ENCODE peak calls at places on chromosomes 1 and 21, in five cellular contexts. H is heart right ventricle, D is Panc1, J is uterus, Y is tibial nerve. I is an unnamed sample.

GRCh38 chr1:198932351-198932991 is 293.6 kb downstream of the PTPRC start:
- DNase-seq in H (no peak), D (no peak), J (no peak), Y (no peak), I (no peak)

GRCh38 chr1:156927215-156928042 is 7.0 kb downstream of the LRRC71 start:
- DNase-seq in J (peak; percentile 68), D (peak; percentile 39), H (peak; percentile 76), Y (peak; percentile 38), I (peak; percentile 76)

GRCh38 chr21:35988396-35989140 is 71.8 kb downstream of the SETD4 start:
- DNase-seq in J (no peak), Y (no peak), D (no peak), H (no peak), I (no peak)

GRCh38 chr1:58397187-58397820 is 149.2 kb downstream of the OMA1 start:
- DNase-seq in H (no peak), J (no peak), Y (no peak), D (no peak), I (no peak)

GRCh38 chr21:42474043-42474831 is 21.8 kb downstream of the RSPH1 start:
- DNase-seq in J (no peak), Y (no peak), D (no peak), H (no peak), I (no peak)

GRCh38 chr1:40379785-40380452 is 6.4 kb downstream of the SMAP2 start:
- DNase-seq in J (no peak), Y (no peak), D (no peak), H (no peak), I (no peak)

GRCh38 chr1:2528966-2529750 is 905 bp downstream of the HES5 start:
- DNase-seq in H (peak; percentile 61), Y (no peak), J (no peak), D (no peak), I (no peak)

GRCh38 chr1:40042337-40042736 is 1.8 kb downstream of the CAP1 start:
- DNase-seq in J (no peak), D (no peak), Y (no peak), H (no peak), I (no peak)

GRCh38 chr1:27122652-27123051 is 32.3 kb downstream of the SLC9A1 start:
- DNase-seq in H (peak; percentile 40), Y (no peak), J (no peak), D (peak; percentile 45), I (peak; percentile 85)

GRCh38 chr21:46274797-46275390 is 10.5 kb downstream of the MCM3AP start:
- DNase-seq in Y (no peak), J (no peak), H (no peak), D (no peak), I (no peak)

GRCh38 chr1:159473335-159473734 is 33.8 kb downstream of the OR10J1 start:
- DNase-seq in H (no peak), D (no peak), J (no peak), Y (no peak), I (no peak)

GRCh38 chr1:76079475-76080227 is 5.1 kb downstream of the ST6GALNAC3 start:
- DNase-seq in J (no peak), Y (no peak), H (no peak), D (no peak), I (no peak)

DNA sequence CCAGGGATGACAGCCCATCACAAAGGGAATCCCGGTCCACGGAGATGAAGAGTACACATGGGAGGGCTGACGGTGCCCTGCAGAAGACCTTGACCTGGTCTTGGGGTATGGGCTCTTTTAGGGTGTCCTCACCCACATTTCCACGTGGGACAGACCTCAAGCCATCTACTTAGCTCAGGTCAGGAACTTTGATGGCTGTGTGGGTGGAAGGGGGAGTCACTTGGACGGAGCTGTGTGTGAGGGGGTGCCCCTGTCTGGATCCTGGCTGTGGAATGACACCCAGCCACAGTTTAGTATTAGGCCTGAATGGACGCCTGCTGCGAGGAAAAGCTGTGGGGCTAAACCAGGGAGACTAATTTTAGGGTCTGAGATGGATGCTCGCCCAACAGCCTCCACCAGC is 10.9 kb upstream of the MIXL1 start:
- DNase-seq in J (no peak), H (no peak), D (no peak), Y (no peak), I (no peak)
- H3K4me1 ChIP-seq in J (no peaks in the 10 kb centered on the region), H (no peaks in the 10 kb centered on the region), D (no peaks in the 10 kb centered on the region), Y (no peaks in the 10 kb centered on the region), I (no peaks in the 10 kb centered on the region)

GRCh38 chr1:16503494-16503893 is 10.6 kb downstream of the RNU1-1 start:
- DNase-seq in D (no peak), H (no peak), Y (no peak), J (no peak), I (no peak)

DNA sequence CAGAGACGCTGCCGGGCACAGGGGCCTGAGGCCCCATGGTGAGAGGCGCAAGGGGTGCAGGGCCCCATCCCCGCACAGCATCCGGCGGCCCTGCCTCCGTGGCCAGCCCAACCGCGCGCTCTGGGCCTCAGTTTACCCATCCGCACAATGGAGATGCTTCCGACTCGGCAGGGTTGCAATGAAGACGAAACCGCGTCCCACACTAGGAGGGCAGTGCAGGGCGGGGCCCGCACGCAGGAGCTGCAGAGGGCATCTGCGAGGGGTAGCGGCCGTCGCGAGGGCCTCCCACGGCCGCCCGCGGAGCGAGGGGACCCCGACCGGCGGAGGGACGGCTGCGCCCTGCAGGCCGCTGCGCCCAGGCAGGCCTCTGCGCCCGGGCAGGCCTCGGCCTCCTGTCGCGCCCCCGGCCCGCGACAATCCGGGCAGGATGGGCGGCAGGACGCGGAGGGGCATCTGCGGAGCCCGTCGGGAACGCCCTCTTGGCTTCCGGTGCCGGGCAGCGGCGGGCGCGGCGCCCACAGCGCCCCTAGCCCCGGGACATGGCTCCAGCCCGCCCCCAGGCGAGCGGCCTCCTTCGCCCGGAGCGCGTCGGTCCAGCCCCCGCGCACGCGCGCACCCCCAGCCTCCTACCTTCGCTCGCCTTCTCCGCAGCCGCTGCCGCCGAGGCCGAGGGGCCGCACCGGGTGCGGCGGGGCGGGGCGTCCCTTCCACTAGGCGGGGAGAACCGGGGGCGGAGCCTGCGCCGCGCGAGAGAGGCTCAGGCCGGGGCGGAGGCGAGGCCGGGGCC is 15.3 kb downstream of the RNU1-1 start:
- DNase-seq in Y (peak; percentile 84), D (no peak), H (peak; percentile 92), J (peak; percentile 92), I (peak; percentile 46)
- TF ChIP-seq CTCF in Y (peak; percentile 33), D (no peak), H (no peak), J (peak; percentile 24), I (peak; percentile 9)

GRCh38 chr1:227654431-227654830 is 80.7 kb downstream of the JMJD4 start:
- DNase-seq in Y (no peak), J (no peak), H (no peak), D (no peak), I (no peak)
- H3K9me3 ChIP-seq in Y (peaks cover 100% of the 10 kb centered on the region), J (peaks cover 21% of the 10 kb centered on the region), H (peaks cover 20% of the 10 kb centered on the region), D (peaks cover 98% of the 10 kb centered on the region), I (peaks cover 100% of the 10 kb centered on the region)

GRCh38 chr1:181089777-181090505 is 1.4 kb downstream of the IER5 start:
- DNase-seq in D (no peak), H (peak; percentile 74), J (peak; percentile 78), Y (peak; percentile 30), I (peak; percentile 89)

GRCh38 chr1:181092056-181092455 is 3.6 kb downstream of the IER5 start:
- DNase-seq in J (no peak), H (no peak), Y (no peak), D (no peak), I (no peak)

GRCh38 chr1:181090653-181091126 is 2.2 kb downstream of the IER5 start:
- DNase-seq in D (no peak), H (no peak), J (no peak), Y (no peak), I (no peak)

GRCh38 chr1:181092883-181093282 is 4.4 kb downstream of the IER5 start:
- DNase-seq in Y (no peak), J (no peak), H (no peak), D (no peak), I (no peak)

DNA sequence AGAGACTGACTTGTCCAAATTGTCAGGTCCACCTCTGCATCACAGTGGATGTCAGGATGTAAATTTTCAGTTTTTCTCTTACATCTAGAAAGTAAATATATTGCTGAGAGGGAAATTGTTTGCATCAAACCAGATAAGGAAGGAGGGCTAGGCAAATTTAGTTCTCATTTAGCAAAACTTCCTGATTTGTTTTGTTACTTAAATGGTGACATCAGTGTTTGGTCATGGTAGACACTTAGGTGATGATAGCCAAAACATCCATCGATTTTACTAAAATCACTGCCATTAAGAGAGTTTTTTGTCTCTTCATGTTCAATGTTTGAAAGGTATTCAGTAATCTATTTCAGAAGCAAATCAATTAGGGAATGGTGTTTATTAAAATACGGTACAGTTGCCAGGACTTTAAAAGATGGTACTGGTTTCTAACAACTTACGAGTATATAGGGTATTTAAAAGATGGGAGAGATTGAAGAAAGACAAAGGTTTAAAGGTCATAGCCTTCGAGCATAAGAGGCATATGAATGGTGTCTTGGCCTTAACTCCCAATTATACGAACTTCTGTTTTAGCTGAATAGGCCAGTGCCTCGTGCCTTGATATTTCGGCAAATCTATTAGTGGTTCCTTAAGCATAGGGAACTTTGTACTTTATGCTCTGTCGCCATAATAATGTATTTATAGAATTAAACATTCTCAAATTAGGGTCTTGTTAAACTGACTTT is 3.0 kb downstream of the IER5 start:
- DNase-seq in D (no peak), J (no peak), H (no peak), Y (no peak), I (no peak)
- H3K4me1 ChIP-seq in D (peaks cover 58% of the 10 kb centered on the region), J (no peaks in the 10 kb centered on the region), H (peaks cover 55% of the 10 kb centered on the region), Y (no peaks in the 10 kb centered on the region), I (peaks cover 41% of the 10 kb centered on the region)

GRCh38 chr1:232005300-232005699 is 378.7 kb downstream of the DISC1 start:
- DNase-seq in H (no peak), D (no peak), Y (no peak), J (no peak), I (no peak)
- TF ChIP-seq CTCF in H (no peak), D (no peak), Y (no peak), J (no peak), I (no peak)

GRCh38 chr21:9735421-9735961 is 785.9 kb upstream of the TPTE start:
- DNase-seq in Y (no peak), D (no peak), H (no peak), J (no peak), I (peak; percentile 61)
- H3K9me3 ChIP-seq in Y (peaks cover 5% of the 10 kb centered on the region), D (no peaks in the 10 kb centered on the region), H (no peaks in the 10 kb centered on the region), J (no peaks in the 10 kb centered on the region), I (no peaks in the 10 kb centered on the region)

GRCh38 chr21:44896561-44897286 is 23.2 kb upstream of the PTTG1IP start:
- DNase-seq in Y (no peak), J (no peak), D (no peak), H (peak; percentile 6), I (no peak)
- H3K4me1 ChIP-seq in Y (no peaks in the 10 kb centered on the region), J (no peaks in the 10 kb centered on the region), D (no peaks in the 10 kb centered on the region), H (no peaks in the 10 kb centered on the region), I (no peaks in the 10 kb centered on the region)

GRCh38 chr1:219416598-219417238 is 196.2 kb downstream of the ZC3H11B start:
- DNase-seq in Y (peak; percentile 31), J (peak; percentile 40), H (no peak), D (peak; percentile 53), I (no peak)
- TF ChIP-seq CTCF in Y (peak; percentile 38), J (peak; percentile 42), H (peak; percentile 60), D (peak; percentile 88), I (no peak)

DNA sequence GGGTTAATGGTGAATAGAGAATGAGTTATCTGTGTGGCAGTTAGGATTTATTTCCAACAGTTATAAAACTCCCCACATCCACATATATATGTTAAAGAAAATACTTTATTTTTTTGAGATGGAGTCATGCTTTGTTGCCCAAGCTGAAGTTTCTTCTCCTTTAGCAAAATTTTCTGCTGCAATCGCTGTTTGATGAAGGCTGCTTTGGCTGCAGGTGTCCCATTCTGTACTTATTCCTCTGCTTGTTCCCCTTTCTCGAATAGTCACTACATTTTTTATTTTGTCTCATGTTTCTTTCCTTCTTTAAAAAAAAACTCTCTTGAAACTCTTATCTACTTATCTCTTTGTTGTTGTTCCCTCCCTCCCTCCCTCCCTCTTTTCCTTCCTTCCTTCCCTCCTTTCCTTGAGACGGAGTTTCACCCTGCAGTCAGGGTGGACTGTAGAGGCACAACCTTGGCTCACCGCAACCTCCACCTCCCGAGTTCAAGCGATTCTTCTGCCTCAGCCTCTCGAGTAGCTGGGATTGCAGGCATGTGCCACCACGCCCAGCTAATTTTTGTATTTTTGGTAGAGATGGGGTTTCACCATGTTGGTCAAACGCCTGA is 10.6 kb downstream of the OR2W3 start:
- DNase-seq in H (no peak), J (no peak), D (peak; percentile 7), Y (no peak), I (no peak)
- H3K9me3 ChIP-seq in H (no peaks in the 10 kb centered on the region), J (no peaks in the 10 kb centered on the region), D (no peaks in the 10 kb centered on the region), Y (no peaks in the 10 kb centered on the region), I (no peaks in the 10 kb centered on the region)